ENCODE peak calls at places on chromosomes 4 and X, in five cellular contexts. L is substantia nigra; U is uterus; S is lower lobe of right lung; N is CD4-positive, alpha-beta T cell. O is an unnamed sample.

GRCh38 chr4:105191621-105192210 is 45.0 kb downstream of the TET2 start:
- DNase-seq in U (no peak), L (no peak), N (no peak), S (no peak), O (no peak)

GRCh38 chr4:21879187-21879586 is 69.4 kb downstream of the KCNIP4 start:
- DNase-seq in N (no peak), U (no peak), S (no peak), L (no peak), O (no peak)

GRCh38 chr4:86356425-86356824 is 3.4 kb downstream of the MAPK10 start:
- DNase-seq in N (no peak), U (no peak), L (no peak), S (no peak), O (no peak)

GRCh38 chr4:53899544-53900274 is 164.7 kb downstream of the CHIC2 start:
- DNase-seq in L (no peak), S (no peak), N (no peak), U (peak; percentile 53), O (no peak)

GRCh38 chr4:102506523-102506922 is 5.4 kb downstream of the NFKB1 start:
- DNase-seq in S (no peak), L (no peak), N (no peak), U (no peak), O (no peak)

GRCh38 chrX:16788477-16788876 is 2.2 kb downstream of the TXLNG start:
- DNase-seq in N (no peak), S (no peak), L (no peak), U (peak; percentile 41), O (no peak)

GRCh38 chr4:182880387-182881356 is 36.5 kb downstream of the DCTD start:
- DNase-seq in N (no peak), S (no peak), L (peak; percentile 15), U (no peak), O (no peak)

GRCh38 chr4:52844596-52844995 is 17.5 kb upstream of the RASL11B start:
- DNase-seq in N (no peak), S (no peak), U (no peak), L (no peak), O (no peak)

GRCh38 chr4:89247951-89248350 is 59.6 kb downstream of the GPRIN3 start:
- DNase-seq in S (no peak), U (no peak), L (no peak), N (no peak), O (no peak)

GRCh38 chrX:51803833-51804232 is 60.6 kb downstream of the GSPT2 start:
- DNase-seq in L (no peak), N (no peak), U (no peak), S (no peak), O (peak; percentile 24)

GRCh38 chr4:140928880-140929279 is 172.7 kb upstream of the TBC1D9 start:
- DNase-seq in L (no peak), N (no peak), S (no peak), U (no peak), O (no peak)

GRCh38 chr4:130712038-130712437 is 1616.1 kb downstream of the C4orf33 start:
- DNase-seq in S (no peak), L (no peak), N (no peak), U (no peak), O (no peak)

GRCh38 chrX:39619182-39620009 is 478.4 kb downstream of the BCOR start:
- DNase-seq in U (no peak), S (no peak), N (no peak), L (no peak), O (no peak)

GRCh38 chr4:186726150-186726439 is 2.4 kb upstream of the FAT1 start:
- DNase-seq in L (no peak), N (no peak), S (no peak), U (no peak), O (no peak)

GRCh38 chrX:133938530-133938929 is 46.9 kb downstream of the GPC3 start:
- DNase-seq in U (no peak), S (no peak), N (no peak), L (no peak), O (no peak)

GRCh38 chrX:17072726-17073125 is 126.3 kb downstream of the REPS2 start:
- DNase-seq in S (no peak), U (peak; percentile 26), N (no peak), L (no peak), O (no peak)

GRCh38 chrX:103941201-103941975 is 21.0 kb upstream of the TMSB15B start:
- DNase-seq in U (no peak), L (no peak), S (no peak), N (no peak), O (no peak)

GRCh38 chrX:20224814-20225487 is 41.8 kb downstream of the RPS6KA3 start:
- DNase-seq in S (no peak), U (no peak), N (no peak), L (no peak), O (no peak)

DNA sequence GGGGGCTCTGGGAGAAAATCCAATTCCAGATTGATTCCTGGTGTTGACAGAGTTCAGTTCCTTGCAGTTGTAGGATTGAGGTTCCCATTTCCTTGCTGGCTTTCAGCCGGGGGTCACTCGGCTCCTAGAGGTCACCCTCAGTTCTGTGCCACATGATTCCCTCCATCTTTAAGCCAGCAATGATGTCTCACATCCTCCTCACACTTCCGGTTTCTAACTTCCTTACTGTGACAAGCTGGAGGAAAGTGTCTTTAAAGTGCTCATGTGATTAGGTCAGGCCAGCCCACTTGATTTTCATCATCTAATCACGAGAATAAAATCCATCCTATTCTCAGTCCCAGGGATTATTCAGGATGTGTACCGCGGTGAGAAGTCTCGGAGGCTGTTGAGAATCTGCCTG is 19.5 kb upstream of the SMIM31 start:
- DNase-seq in U (no peak), N (no peak), L (no peak), S (no peak), O (no peak)
- H3K27ac ChIP-seq in U (no peak overlapping the region), N (no peak overlapping the region), L (no peak overlapping the region), S (no peak overlapping the region), O (peak overlapping the region; percentile 94)

GRCh38 chrX:22575161-22575845 is 302.6 kb downstream of the CBLL2 start:
- DNase-seq in U (no peak), N (no peak), L (no peak), S (no peak), O (no peak)

DNA sequence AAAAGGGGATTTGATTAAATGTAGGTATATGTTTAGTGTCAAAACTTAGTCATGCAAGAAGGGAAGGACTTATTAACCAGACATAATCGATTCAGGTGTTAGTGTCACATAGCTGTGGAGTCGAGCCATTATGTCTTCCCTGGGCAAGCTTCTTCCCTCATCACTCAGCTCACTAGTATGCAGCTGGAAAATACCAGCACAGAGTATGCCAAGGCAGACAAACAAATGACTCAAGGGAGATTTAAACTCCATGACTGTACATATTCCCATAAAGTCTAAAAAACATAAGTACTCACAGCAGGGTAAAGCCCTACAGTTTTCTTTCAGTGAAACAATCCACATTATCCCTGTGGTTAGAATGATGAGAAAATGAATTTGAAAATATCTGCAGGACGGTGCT is 304.5 kb downstream of the CBLL2 start:
- DNase-seq in U (no peak), N (no peak), L (no peak), S (no peak), O (no peak)
- H3K27ac ChIP-seq in U (no peak overlapping the region), N (no peak overlapping the region), L (no peak overlapping the region), S (no peak overlapping the region), O (no peak overlapping the region)

GRCh38 chr4:1177274-1178141 is 5.1 kb upstream of the SPON2 start:
- DNase-seq in L (no peak), U (peak; percentile 16), S (no peak), N (no peak), O (no peak)

GRCh38 chr4:1179976-1180375 is 7.6 kb upstream of the SPON2 start:
- DNase-seq in S (no peak), N (no peak), U (no peak), L (no peak), O (no peak)

GRCh38 chr4:1176398-1177273 is 4.3 kb upstream of the SPON2 start:
- DNase-seq in U (no peak), S (no peak), L (no peak), N (no peak), O (no peak)

GRCh38 chr4:1179089-1179441 is 6.7 kb upstream of the SPON2 start:
- DNase-seq in N (no peak), U (no peak), L (no peak), S (no peak), O (no peak)

DNA sequence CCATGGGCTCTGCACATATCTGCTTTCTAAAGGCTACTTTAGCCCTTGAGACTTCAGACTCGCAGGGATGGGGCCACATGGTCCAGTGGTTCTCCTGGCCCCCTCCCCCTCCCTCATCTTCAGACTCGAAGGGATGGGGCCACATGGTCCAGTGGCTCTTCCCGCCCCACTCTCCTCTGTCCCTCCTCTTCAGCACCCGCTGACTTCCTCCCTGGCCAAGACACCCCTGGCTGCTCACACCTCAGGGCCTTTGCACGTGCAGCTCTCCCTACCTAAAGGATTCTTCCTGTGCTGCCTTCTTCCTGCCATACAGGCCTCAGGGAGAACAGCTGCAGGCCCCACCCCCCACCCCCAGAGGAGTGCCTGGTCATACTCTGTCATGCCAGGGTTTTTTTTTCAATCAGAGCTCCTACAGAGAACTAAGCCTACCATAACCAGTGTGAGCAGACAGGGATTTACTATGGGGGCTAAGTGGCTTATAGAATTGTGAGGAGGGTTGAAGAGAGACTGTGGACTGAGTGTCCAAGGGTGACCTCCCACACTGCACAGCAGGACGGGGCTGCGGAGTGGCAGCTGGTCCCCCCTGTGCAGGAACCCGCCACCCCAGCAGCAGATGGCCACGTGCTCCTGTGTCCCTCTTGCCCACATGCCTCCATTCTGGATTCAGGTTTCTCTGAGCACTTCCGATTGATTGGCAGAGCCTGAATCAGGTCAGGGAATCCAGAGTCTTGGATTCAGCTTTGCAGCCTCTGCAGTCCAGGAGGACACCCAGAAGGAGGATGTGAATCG is 6.1 kb upstream of the SPON2 start:
- DNase-seq in S (no peak), L (no peak), N (no peak), U (no peak), O (no peak)
- H3K27ac ChIP-seq in S (no peak overlapping the region), L (no peak overlapping the region), N (no peak overlapping the region), U (peak overlapping the region; percentile 57), O (no peak overlapping the region)

GRCh38 chr4:123599920-123600394 is 203.4 kb downstream of the SPRY1 start:
- DNase-seq in L (peak; percentile 78), U (peak; percentile 60), N (peak; percentile 42), S (peak; percentile 84), O (no peak)
- H3K27ac ChIP-seq in L (peak overlapping the region; percentile 40), U (peak overlapping the region; percentile 50), N (no peak overlapping the region), S (peak overlapping the region; percentile 47), O (no peak overlapping the region)

GRCh38 chr4:115454228-115454627 is 340.8 kb upstream of the NDST4 start:
- DNase-seq in N (no peak), S (no peak), L (no peak), U (no peak), O (no peak)
- H3K27ac ChIP-seq in N (no peak overlapping the region), S (no peak overlapping the region), L (no peak overlapping the region), U (no peak overlapping the region), O (no peak overlapping the region)

O was measured in SK-N-MC.